ENCODE peak calls at places on chromosomes 3 and 15, in four cellular contexts. W, C, Z and O are unnamed samples.
A peak's percentile ranks its signal among the peaks of the same experiment; 100 is the strongest.

GRCh38 chr15:70480196-70480856 is 283.0 kb downstream of the UACA start:
- DNase-seq in Z (no peak), C (no peak), W (peak; percentile 88), O (no peak)

GRCh38 chr15:99343836-99344551 is 92.7 kb downstream of the LRRC28 start:
- DNase-seq in Z (peak; percentile 4), C (no peak), W (no peak), O (peak; percentile 9)

GRCh38 chr3:89395996-89396395 is 288.6 kb downstream of the EPHA3 start:
- DNase-seq in Z (no peak), C (no peak), W (no peak), O (no peak)

GRCh38 chr3:6799264-6799915 is 61.5 kb upstream of the GRM7 start:
- DNase-seq in Z (peak; percentile 10), C (no peak), W (no peak), O (peak; percentile 28)

GRCh38 chr3:4504340-4505261 is 11.5 kb downstream of the ITPR1 start:
- DNase-seq in Z (no peak), C (no peak), W (peak; percentile 67), O (no peak)

GRCh38 chr15:69801132-69801531 is 296.6 kb downstream of the TLE3 start:
- DNase-seq in C (no peak), Z (no peak), W (no peak), O (no peak)

GRCh38 chr3:85288257-85288656 is 329.5 kb downstream of the CADM2 start:
- DNase-seq in W (no peak), Z (no peak), C (no peak), O (no peak)

GRCh38 chr3:50242778-50243551 is 7.0 kb downstream of the GNAI2 start:
- DNase-seq in C (no peak), Z (peak; percentile 64), W (no peak), O (no peak)

GRCh38 chr15:47968593-47968992 is 152.2 kb upstream of the SLC24A5 start:
- DNase-seq in Z (no peak), W (no peak), C (no peak), O (no peak)

GRCh38 chr15:90902996-90903732 is at the start of gene MAN2A2:
- DNase-seq in W (peak; percentile 87), Z (peak; percentile 12), C (peak; percentile 25), O (peak; percentile 28)

GRCh38 chr15:56984681-56985515 is 66.5 kb downstream of the TCF12 start:
- DNase-seq in W (no peak), C (no peak), Z (peak; percentile 3), O (no peak)